ENCODE peak calls at places on chromosomes 3 and 15, in six cellular contexts. M is iris pigment epithelial cell, A is lung, R is left ventricle myocardium inferior, O is nucleus accumbens, H is NCI-H1092. V is an unnamed sample.
A peak's percentile ranks its signal among the peaks of the same experiment; 100 is the strongest.

GRCh38 chr3:138230525-138230924 is 43.4 kb downstream of the ARMC8 start:
- DNase-seq in H (no peak), O (no peak), R (no peak), A (no peak), M (peak; percentile 26), V (peak; percentile 23)

GRCh38 chr3:60948488-60948887 is 302.8 kb downstream of the FHIT start:
- DNase-seq in O (no peak), H (no peak), M (peak; percentile 18), R (no peak), A (no peak), V (peak; percentile 19)

GRCh38 chr15:58678683-58679082 is 70.8 kb downstream of the ADAM10 start:
- DNase-seq in R (no peak), A (no peak), H (no peak), O (no peak), M (peak; percentile 66), V (peak; percentile 10)

GRCh38 chr15:62342959-62343358 is 177.9 kb upstream of the C2CD4B start:
- DNase-seq in H (no peak), R (no peak), M (no peak), A (no peak), O (no peak), V (no peak)

GRCh38 chr3:126685041-126685440 is 19.0 kb upstream of the CHCHD6 start:
- DNase-seq in H (no peak), A (no peak), M (peak; percentile 12), R (no peak), O (no peak), V (peak; percentile 25)

GRCh38 chr15:91302588-91303439 is 202.8 kb downstream of the SV2B start:
- DNase-seq in M (peak; percentile 48), O (peak; percentile 29), H (peak; percentile 52), A (no peak), R (no peak), V (peak; percentile 80)

GRCh38 chr3:33758874-33759273 is 39.6 kb upstream of the PDCD6IP start:
- DNase-seq in O (no peak), M (peak; percentile 14), A (no peak), R (no peak), H (no peak), V (no peak)

GRCh38 chr3:135641771-135642170 is 323.8 kb upstream of the PPP2R3A start:
- DNase-seq in R (no peak), O (no peak), A (no peak), H (no peak), M (no peak), V (no peak)

GRCh38 chr15:59399465-59400102 is 26.9 kb upstream of the MYO1E start:
- DNase-seq in R (no peak), O (peak; percentile 18), H (no peak), M (no peak), A (no peak), V (no peak)

GRCh38 chr3:86954751-86955150 is 36.2 kb downstream of the VGLL3 start:
- DNase-seq in R (no peak), H (no peak), A (no peak), O (no peak), M (no peak), V (peak; percentile 62)

GRCh38 chr15:72168131-72168825 is 29.3 kb downstream of the GRAMD2A start:
- DNase-seq in M (peak; percentile 64), A (no peak), O (no peak), R (peak; percentile 28), H (peak; percentile 0), V (no peak)

GRCh38 chr3:114899186-114899931 is 247.7 kb downstream of the ZBTB20 start:
- DNase-seq in H (peak; percentile 97), R (no peak), M (no peak), O (no peak), A (peak; percentile 48), V (no peak)

GRCh38 chr3:70342149-70342548 is 29.7 kb upstream of the MDFIC2 start:
- DNase-seq in R (no peak), M (no peak), A (no peak), H (no peak), O (no peak), V (no peak)

GRCh38 chr3:47932431-47932830 is 83.8 kb downstream of the MAP4 start:
- DNase-seq in M (peak; percentile 71), O (no peak), A (no peak), H (no peak), R (no peak), V (peak; percentile 12)

GRCh38 chr15:77846360-77846759 is 213.6 kb upstream of the LINGO1 start:
- DNase-seq in A (no peak), R (no peak), H (no peak), M (peak; percentile 40), O (no peak), V (peak; percentile 27)

GRCh38 chr3:185680216-185680615 is 94.1 kb downstream of the SENP2 start:
- DNase-seq in O (no peak), A (no peak), M (no peak), R (no peak), H (no peak), V (peak; percentile 68)

GRCh38 chr3:19025441-19025840 is 122.9 kb upstream of the KCNH8 start:
- DNase-seq in M (no peak), A (no peak), R (no peak), O (no peak), H (no peak), V (no peak)

GRCh38 chr3:167941234-167941995 is 154.3 kb downstream of the GOLIM4 start:
- DNase-seq in H (no peak), O (no peak), R (no peak), M (peak; percentile 79), A (peak; percentile 29), V (peak; percentile 89)

GRCh38 chr3:20054549-20054987 is 14.3 kb downstream of the KAT2B start:
- DNase-seq in M (peak; percentile 83), H (no peak), R (no peak), O (no peak), A (peak; percentile 75), V (peak; percentile 79)

GRCh38 chr15:63469190-63469589 is 35.2 kb upstream of the USP3 start:
- DNase-seq in O (no peak), M (no peak), R (no peak), A (no peak), H (no peak), V (no peak)

GRCh38 chr3:157856078-157856939 is 249.9 kb downstream of the SHOX2 start:
- DNase-seq in R (no peak), O (no peak), M (peak; percentile 34), H (peak; percentile 15), A (no peak), V (no peak)

GRCh38 chr3:192915306-192915705 is 2.4 kb downstream of the MB21D2 start:
- DNase-seq in H (peak; percentile 69), M (peak; percentile 56), R (no peak), O (peak; percentile 24), A (no peak), V (peak; percentile 68)

V was measured in fibroblast of the aortic adventitia.